ENCODE peak calls at places on chromosomes 7 and 10, in four cellular contexts. A, R, C and W are unnamed samples.
A peak's percentile ranks its signal among the peaks of the same experiment; 100 is the strongest.

GRCh38 chr10:71010730-71011129 is 122.4 kb upstream of the PCBD1 start:
- DNase-seq in A (no peak), R (no peak), C (no peak), W (no peak)

GRCh38 chr10:132929953-132930640 is 12.3 kb downstream of the CFAP46 start:
- DNase-seq in A (no peak), R (no peak), C (no peak), W (no peak)

GRCh38 chr7:57867884-57868701 is 418.1 kb downstream of the ZNF716 start:
- DNase-seq in A (no peak), R (no peak), C (no peak), W (peak; percentile 75)

GRCh38 chr7:23107781-23108180 is 2.2 kb downstream of the KLHL7 start:
- DNase-seq in A (no peak), R (no peak), C (no peak), W (no peak)

GRCh38 chr10:12427276-12427675 is 77.9 kb downstream of the CAMK1D start:
- DNase-seq in A (no peak), R (no peak), C (no peak), W (no peak)

GRCh38 chr10:17023386-17024298 is 106.0 kb downstream of the CUBN start:
- DNase-seq in A (no peak), R (no peak), C (peak; percentile 46), W (no peak)

GRCh38 chr10:44930904-44931620 is 19.9 kb downstream of the TMEM72 start:
- DNase-seq in A (no peak), R (no peak), C (no peak), W (peak; percentile 23)

GRCh38 chr10:122407375-122408125 is 33.0 kb downstream of the PLEKHA1 start:
- DNase-seq in A (no peak), R (no peak), C (no peak), W (no peak)

GRCh38 chr10:90413196-90413595 is 444.6 kb downstream of the HTR7 start:
- DNase-seq in A (no peak), R (no peak), C (no peak), W (no peak)

GRCh38 chr7:47884675-47885074 is 63.6 kb downstream of the PKD1L1 start:
- DNase-seq in A (no peak), R (no peak), C (no peak), W (no peak)

GRCh38 chr10:14587540-14588083 is 187.1 kb downstream of the FAM107B start:
- DNase-seq in A (no peak), R (no peak), C (no peak), W (no peak)